ENCODE peak calls at places on chromosomes 5 and 9, in four cellular contexts. E is dorsolateral prefrontal cortex; D is hepatocyte; N is activated CD4-positive, alpha-beta T cell treated with anti-CD3 and anti-CD28 coated beads, Interleukin-2, amount 50 U/mL, for 4 hours. T is an unnamed sample.

GRCh38 chr5:96297290-96297689 is 135.8 kb downstream of the PCSK1 start:
- DNase-seq in E (no peak), D (peak; percentile 66), N (no peak), T (no peak)

GRCh38 chr9:122398371-122398924 is 27.6 kb downstream of the PTGS1 start:
- DNase-seq in E (no peak), D (no peak), N (no peak), T (no peak)

GRCh38 chr9:88657893-88658292 is 122.9 kb downstream of the NXNL2 start:
- DNase-seq in E (no peak), D (no peak), N (no peak), T (no peak)

GRCh38 chr9:104863180-104863883 is 64.6 kb downstream of the ABCA1 start:
- DNase-seq in E (peak; percentile 61), D (peak; percentile 78), N (peak; percentile 31), T (no peak)

GRCh38 chr5:179226696-179227095 is 118.6 kb downstream of the ADAMTS2 start:
- DNase-seq in E (no peak), D (peak; percentile 34), N (no peak), T (no peak)

GRCh38 chr9:133987946-133988665 is 4.0 kb downstream of the VAV2 start:
- DNase-seq in E (no peak), D (peak; percentile 3), N (no peak), T (no peak)

GRCh38 chr5:124040799-124041198 is 528.8 kb downstream of the CSNK1G3 start:
- DNase-seq in E (no peak), D (no peak), N (no peak), T (no peak)

GRCh38 chr5:66987949-66988838 is 208.4 kb downstream of the CD180 start:
- DNase-seq in E (no peak), D (peak; percentile 45), N (no peak), T (no peak)

GRCh38 chr5:78605611-78606010 is 43.0 kb downstream of the LHFPL2 start:
- DNase-seq in E (no peak), D (no peak), N (no peak), T (no peak)

GRCh38 chr5:115857621-115858349 is 16.1 kb downstream of the AP3S1 start:
- DNase-seq in E (no peak), D (no peak), N (no peak), T (no peak)

T was measured in effector CD8-positive, alpha-beta T cell.